ENCODE peak calls at places on chromosomes 6 and 20, in ten cellular contexts. C is thyroid gland; P is HT-29; M is HTR-8/SVneo; S is central memory CD4-positive, alpha-beta T cell; A is EL; Q is stimulated activated CD4-positive, alpha-beta T cell treated with anti-CD3 and anti-CD28 coated beads, Interleukin-1b, Interleukin-23, amount 100 ng/mL, for 1 hour; E is AML-193; Y is tibial artery; F is mucosa of descending colon. O is an unnamed sample.

GRCh38 chr20:4748847-4749246 is 27.1 kb downstream of the PRND start:
- DNase-seq in C (no peak), P (no peak), M (no peak), S (no peak), A (no peak), Q (no peak), E (no peak), Y (no peak), F (no peak), O (no peak)

GRCh38 chr6:127902933-127903332 is 2.1 kb upstream of the THEMIS start:
- DNase-seq in C (no peak), P (no peak), M (no peak), S (no peak), A (no peak), Q (no peak), E (no peak), Y (no peak), F (no peak), O (no peak)

GRCh38 chr6:158086706-158087518 is 81.2 kb downstream of the SERAC1 start:
- DNase-seq in C (peak; percentile 87), P (no peak), M (no peak), S (no peak), A (no peak), Q (no peak), E (no peak), Y (peak; percentile 74), F (no peak), O (peak; percentile 27)

GRCh38 chr6:45795678-45796077 is 220.0 kb downstream of the CLIC5 start:
- DNase-seq in C (no peak), P (no peak), M (no peak), S (no peak), A (no peak), Q (no peak), E (no peak), Y (no peak), F (no peak), O (no peak)

GRCh38 chr20:7459123-7459522 is 481.1 kb downstream of the HAO1 start:
- DNase-seq in C (no peak), P (no peak), M (no peak), S (no peak), A (no peak), Q (no peak), E (no peak), Y (no peak), F (no peak), O (no peak)

GRCh38 chr6:158503222-158503621 is 56.7 kb upstream of the TMEM181 start:
- DNase-seq in C (no peak), P (no peak), M (no peak), S (no peak), A (no peak), Q (no peak), E (no peak), Y (no peak), F (no peak), O (no peak)

GRCh38 chr20:31907046-31907445 is 36.6 kb downstream of the TTLL9 start:
- DNase-seq in C (no peak), P (no peak), M (no peak), S (no peak), A (no peak), Q (no peak), E (no peak), Y (no peak), F (no peak), O (no peak)

GRCh38 chr6:89438248-89438647 is 5.3 kb downstream of the ANKRD6 start:
- DNase-seq in C (no peak), P (peak; percentile 9), M (no peak), S (no peak), A (no peak), Q (no peak), E (no peak), Y (no peak), F (no peak), O (no peak)

GRCh38 chr6:222468-222867 is 69.8 kb upstream of the DUSP22 start:
- DNase-seq in C (no peak), P (no peak), M (no peak), S (no peak), A (no peak), Q (no peak), E (no peak), Y (no peak), F (no peak), O (no peak)

GRCh38 chr6:42250509-42250908 is 32.8 kb upstream of the MRPS10 start:
- DNase-seq in C (no peak), P (no peak), M (no peak), S (no peak), A (no peak), Q (no peak), E (no peak), Y (no peak), F (no peak), O (no peak)

GRCh38 chr6:75094614-75095321 is 111.1 kb downstream of the COL12A1 start:
- DNase-seq in C (no peak), P (no peak), M (no peak), S (no peak), A (peak; percentile 66), Q (no peak), E (no peak), Y (no peak), F (no peak), O (no peak)

GRCh38 chr6:89597988-89598387 is 40.6 kb downstream of the LYRM2 start:
- DNase-seq in C (peak; percentile 15), P (peak; percentile 52), M (peak; percentile 53), S (no peak), A (peak; percentile 51), Q (no peak), E (peak; percentile 92), Y (no peak), F (no peak), O (no peak)

GRCh38 chr6:69907981-69908498 is 41.7 kb downstream of the COL19A1 start:
- DNase-seq in C (no peak), P (no peak), M (no peak), S (no peak), A (no peak), Q (no peak), E (no peak), Y (no peak), F (no peak), O (no peak)

GRCh38 chr6:167680605-167681149 is 146.0 kb upstream of the AFDN start:
- DNase-seq in C (no peak), P (no peak), M (no peak), S (no peak), A (no peak), Q (no peak), E (no peak), Y (no peak), F (no peak), O (no peak)

GRCh38 chr6:154606457-154606856 is 96.0 kb upstream of the CNKSR3 start:
- DNase-seq in C (no peak), P (no peak), M (no peak), S (peak; percentile 66), A (no peak), Q (peak; percentile 64), E (no peak), Y (no peak), F (no peak), O (no peak)

GRCh38 chr6:151675746-151676459 is 131.6 kb upstream of the ESR1 start:
- DNase-seq in C (peak; percentile 67), P (peak; percentile 78), M (peak; percentile 30), S (peak; percentile 43), A (peak; percentile 19), Q (peak; percentile 22), E (peak; percentile 32), Y (no peak), F (no peak), O (peak; percentile 54)

GRCh38 chr6:135182120-135182992 is 1.2 kb downstream of the MYB start:
- DNase-seq in C (peak; percentile 4), P (peak; percentile 61), M (peak; percentile 8), S (peak; percentile 22), A (peak; percentile 35), Q (no peak), E (no peak), Y (no peak), F (peak; percentile 72), O (peak; percentile 47)

GRCh38 chr6:2471474-2471873 is 226.1 kb upstream of the GMDS start:
- DNase-seq in C (no peak), P (no peak), M (no peak), S (no peak), A (no peak), Q (no peak), E (no peak), Y (no peak), F (no peak), O (no peak)

GRCh38 chr20:23630392-23630849 is 7.3 kb downstream of the CST3 start:
- DNase-seq in C (no peak), P (no peak), M (no peak), S (no peak), A (no peak), Q (no peak), E (no peak), Y (no peak), F (no peak), O (no peak)

GRCh38 chr6:113361014-113361645 is 496.0 kb upstream of the MARCKS start:
- DNase-seq in C (no peak), P (peak; percentile 75), M (no peak), S (no peak), A (peak; percentile 86), Q (no peak), E (no peak), Y (no peak), F (no peak), O (no peak)

GRCh38 chr6:42066156-42066555 is 15.8 kb downstream of the TAF8 start:
- DNase-seq in C (no peak), P (no peak), M (no peak), S (no peak), A (no peak), Q (no peak), E (no peak), Y (no peak), F (no peak), O (no peak)

GRCh38 chr6:9554806-9555205 is 860.1 kb downstream of the TFAP2A start:
- DNase-seq in C (no peak), P (no peak), M (no peak), S (no peak), A (no peak), Q (no peak), E (no peak), Y (no peak), F (no peak), O (no peak)

GRCh38 chr20:675453-676314 is at the start of gene SCRT2:
- DNase-seq in C (peak; percentile 81), P (peak; percentile 45), M (peak; percentile 64), S (peak; percentile 39), A (peak; percentile 63), Q (peak; percentile 38), E (no peak), Y (peak; percentile 66), F (peak; percentile 68), O (peak; percentile 79)

GRCh38 chr6:149330133-149330532 is 12.6 kb downstream of the TAB2 start:
- DNase-seq in C (no peak), P (no peak), M (no peak), S (no peak), A (no peak), Q (no peak), E (no peak), Y (no peak), F (no peak), O (no peak)

GRCh38 chr6:56246941-56247653 is at the start of gene COL21A1:
- DNase-seq in C (peak; percentile 62), P (peak; percentile 23), M (peak; percentile 18), S (no peak), A (peak; percentile 18), Q (no peak), E (no peak), Y (peak; percentile 39), F (peak; percentile 48), O (peak; percentile 17)

GRCh38 chr6:31842056-31842455 is 14.5 kb downstream of the HSPA1B start:
- DNase-seq in C (no peak), P (no peak), M (no peak), S (no peak), A (no peak), Q (no peak), E (no peak), Y (no peak), F (no peak), O (no peak)

GRCh38 chr6:16704706-16705402 is 56.4 kb downstream of the ATXN1 start:
- DNase-seq in C (peak; percentile 38), P (no peak), M (no peak), S (no peak), A (peak; percentile 60), Q (no peak), E (no peak), Y (no peak), F (no peak), O (no peak)

GRCh38 chr6:136582702-136583471 is 32.7 kb upstream of the MAP7 start:
- DNase-seq in C (no peak), P (peak; percentile 61), M (peak; percentile 51), S (no peak), A (peak; percentile 72), Q (no peak), E (peak; percentile 77), Y (no peak), F (no peak), O (no peak)

O was measured in transverse colon.